ENCODE peak calls at places on chromosomes 12 and 14, in five cellular contexts. O is H1, G is HepG2, X is K562, K is GM12878. L is an unnamed sample.

GRCh38 chr12:112979281-112979680 is 962 bp downstream of the OAS2 start:
- DNase-seq in O (no peak), G (no peak), X (no peak), K (peak), L (no peak)

GRCh38 chr12:86264451-86265328 is 8.5 kb upstream of the MGAT4C start:
- DNase-seq in O (peak), G (no peak), X (no peak), K (no peak), L (no peak)

GRCh38 chr12:40342010-40342409 is 117.2 kb downstream of the LRRK2 start:
- DNase-seq in O (no peak), G (no peak), X (no peak), K (no peak), L (no peak)

GRCh38 chr14:67464377-67464776 is 24.1 kb downstream of the TMEM229B start:
- DNase-seq in O (no peak), G (no peak), X (no peak), K (no peak), L (no peak)

GRCh38 chr12:124190301-124191023 is 104.4 kb upstream of the RFLNA start:
- DNase-seq in O (no peak), G (no peak), X (no peak), K (no peak), L (no peak)

GRCh38 chr12:53954694-53955035 is at the start of gene HOXC12:
- DNase-seq in O (no peak), G (no peak), X (no peak), K (no peak), L (no peak)

GRCh38 chr14:102434647-102435175 is 72.0 kb downstream of the TECPR2 start:
- DNase-seq in O (no peak), G (no peak), X (no peak), K (no peak), L (no peak)

GRCh38 chr12:107027304-107028053 is 40.5 kb upstream of the MTERF2 start:
- DNase-seq in O (no peak), G (peak), X (no peak), K (no peak), L (peak)

GRCh38 chr12:26821212-26821701 is 11.7 kb downstream of the ITPR2 start:
- DNase-seq in O (no peak), G (no peak), X (no peak), K (no peak), L (no peak)

GRCh38 chr12:74412607-74413230 is 124.9 kb upstream of the ATXN7L3B start:
- DNase-seq in O (no peak), G (peak), X (peak), K (no peak), L (no peak)

GRCh38 chr12:30515351-30515750 is 180.3 kb downstream of the IPO8 start:
- DNase-seq in O (no peak), G (peak), X (no peak), K (no peak), L (peak)

GRCh38 chr12:57248934-57249742 is 1.8 kb downstream of the STAC3 start:
- DNase-seq in O (no peak), G (no peak), X (peak), K (no peak), L (no peak)

GRCh38 chr12:42679402-42679801 is 89.9 kb upstream of the PRICKLE1 start:
- DNase-seq in O (no peak), G (no peak), X (no peak), K (no peak), L (no peak)

GRCh38 chr12:52633383-52633782 is 15.0 kb upstream of the KRT73 start:
- DNase-seq in O (peak), G (no peak), X (no peak), K (no peak), L (no peak)

GRCh38 chr14:79581912-79582576 is 629.3 kb downstream of the DIO2 start:
- DNase-seq in O (no peak), G (no peak), X (no peak), K (no peak), L (no peak)

GRCh38 chr12:8035440-8036010 is 3.0 kb downstream of the FOXJ2 start:
- DNase-seq in O (no peak), G (no peak), X (no peak), K (no peak), L (no peak)

GRCh38 chr12:72267974-72268373 is 4.2 kb upstream of the TRHDE start:
- DNase-seq in O (no peak), G (no peak), X (no peak), K (no peak), L (peak)

GRCh38 chr12:120540445-120540844 is 6.3 kb downstream of the RNF10 start:
- DNase-seq in O (no peak), G (no peak), X (peak), K (no peak), L (no peak)

GRCh38 chr12:11753826-11754225 is 104.4 kb downstream of the ETV6 start:
- DNase-seq in O (no peak), G (no peak), X (no peak), K (no peak), L (no peak)
- TF ChIP-seq KDM1A in O (no peak), G (no peak), X (no peak), K (no peak), L (no peak)

DNA sequence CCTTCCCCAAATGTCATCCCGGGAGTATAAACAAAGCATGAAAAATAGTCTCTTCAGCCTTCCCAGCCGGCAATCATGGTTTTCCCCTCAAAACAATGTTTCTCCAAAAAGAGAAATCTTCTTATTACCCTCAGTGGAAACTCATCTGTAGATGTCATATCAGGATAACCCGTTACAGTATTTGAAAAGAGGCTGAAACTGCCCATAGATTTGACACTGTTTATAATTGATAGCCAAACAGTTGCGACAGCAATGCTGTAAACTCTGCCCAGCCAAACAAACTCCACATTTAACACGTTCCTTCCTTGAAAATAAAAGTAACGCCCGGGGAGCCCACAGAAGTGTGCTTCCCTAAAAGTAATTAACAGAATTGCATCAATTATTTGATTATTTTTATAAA is 201.3 kb upstream of the FOXN3 start:
- DNase-seq in O (no peak), G (peak), X (no peak), K (no peak), L (no peak)
- TF ChIP-seq KDM1A in O (no peak), G (no peak), X (no peak), K (no peak), L (no peak)

GRCh38 chr14:31418440-31418839 is 1.9 kb downstream of the HEATR5A start:
- DNase-seq in O (no peak), G (no peak), X (no peak), K (no peak), L (no peak)

GRCh38 chr14:31420319-31421081 is at the start of gene HEATR5A:
- DNase-seq in O (peak), G (peak), X (peak), K (peak), L (peak)

GRCh38 chr14:31421200-31421599 is 850 bp upstream of the HEATR5A start:
- DNase-seq in O (no peak), G (peak), X (no peak), K (no peak), L (no peak)

GRCh38 chr14:31419179-31420012 is 954 bp downstream of the HEATR5A start:
- DNase-seq in O (no peak), G (no peak), X (no peak), K (no peak), L (no peak)

DNA sequence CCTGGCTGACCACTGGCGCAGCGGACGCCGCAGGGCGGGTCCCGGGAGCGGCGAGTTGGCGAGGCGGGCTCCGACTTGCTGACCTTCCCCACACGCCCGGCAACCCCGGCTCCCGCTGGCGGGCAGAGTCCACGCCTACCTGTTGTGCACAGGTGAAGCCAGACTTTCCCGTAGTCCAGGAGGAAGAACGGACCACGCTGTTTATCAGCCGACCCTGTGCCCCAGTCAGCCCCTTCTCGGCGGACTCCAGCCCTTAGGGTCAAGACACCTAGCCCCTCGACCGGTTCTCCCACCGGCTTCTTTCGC is 384 bp downstream of the HEATR5A start:
- DNase-seq in O (peak), G (peak), X (peak), K (no peak), L (peak)
- TF ChIP-seq KDM1A in O (no peak), G (no peak), X (no peak), K (no peak), L (no peak)

GRCh38 chr12:25295361-25295760 is 44.6 kb upstream of the KRAS start:
- DNase-seq in O (no peak), G (no peak), X (no peak), K (no peak), L (no peak)
- TF ChIP-seq KDM1A in O (no peak), G (no peak), X (no peak), K (no peak), L (no peak)

GRCh38 chr14:51002406-51002984 is 58.2 kb upstream of the PYGL start:
- DNase-seq in O (no peak), G (no peak), X (no peak), K (no peak), L (no peak)
- TF ChIP-seq KDM1A in O (no peak), G (no peak), X (no peak), K (no peak), L (no peak)

GRCh38 chr14:59187802-59188460 is 536 bp upstream of the DAAM1 start:
- DNase-seq in O (no peak), G (no peak), X (peak), K (no peak), L (peak)
- TF ChIP-seq KDM1A in O (no peak), G (no peak), X (no peak), K (no peak), L (no peak)

GRCh38 chr14:75769047-75769685 is 108.1 kb downstream of the TTLL5 start:
- DNase-seq in O (no peak), G (no peak), X (no peak), K (peak), L (no peak)

GRCh38 chr14:75764022-75764421 is 103.0 kb downstream of the TTLL5 start:
- DNase-seq in O (no peak), G (no peak), X (no peak), K (no peak), L (no peak)
- TF ChIP-seq KDM1A in O (no peak), G (no peak), X (no peak), K (no peak), L (no peak)

GRCh38 chr12:65010437-65010836 is 110.7 kb downstream of the WIF1 start:
- DNase-seq in O (no peak), G (no peak), X (no peak), K (no peak), L (no peak)
- TF ChIP-seq KDM1A in O (no peak), G (no peak), X (no peak), K (no peak), L (no peak)

GRCh38 chr12:92025462-92026207 is 120.0 kb downstream of the BTG1 start:
- DNase-seq in O (no peak), G (no peak), X (no peak), K (no peak), L (no peak)

GRCh38 chr12:92022093-92022492 is 123.6 kb downstream of the BTG1 start:
- DNase-seq in O (no peak), G (no peak), X (no peak), K (no peak), L (no peak)

GRCh38 chr12:92019491-92020277 is 126.0 kb downstream of the BTG1 start:
- DNase-seq in O (no peak), G (no peak), X (no peak), K (no peak), L (no peak)

GRCh38 chr12:92021665-92022033 is 124.0 kb downstream of the BTG1 start:
- DNase-seq in O (no peak), G (no peak), X (no peak), K (no peak), L (no peak)

DNA sequence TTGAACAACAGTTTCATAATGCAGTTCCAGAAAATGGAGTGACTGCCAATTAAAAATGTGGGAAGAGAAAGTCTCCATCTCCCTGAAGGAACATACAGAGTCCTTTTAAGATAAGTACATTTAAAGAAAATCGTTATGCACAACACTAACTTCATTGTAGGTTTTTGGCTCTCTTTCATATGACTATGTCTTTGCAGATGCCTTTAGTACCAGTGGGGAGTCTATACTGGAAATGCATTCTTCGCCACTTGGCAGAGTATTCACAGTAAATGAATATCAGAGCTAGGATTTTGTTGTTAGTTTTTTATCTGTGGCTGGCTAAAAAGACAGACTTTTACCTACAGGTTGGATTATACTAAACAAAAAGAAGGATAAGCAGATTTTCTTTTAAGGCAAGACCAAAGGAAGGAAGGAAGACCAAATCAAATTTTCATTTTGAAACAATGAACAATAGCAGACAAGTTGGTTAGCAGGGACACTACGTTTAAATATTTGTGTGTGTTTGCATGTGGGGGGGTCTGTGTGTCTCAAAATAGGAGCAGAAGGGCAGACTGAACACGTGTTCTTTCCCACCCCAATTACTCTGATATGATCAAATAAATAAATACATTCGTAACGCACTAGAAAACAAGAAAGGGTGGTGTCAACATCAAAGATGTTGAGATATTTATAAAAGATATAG is 124.5 kb downstream of the BTG1 start:
- DNase-seq in O (no peak), G (no peak), X (no peak), K (no peak), L (no peak)
- TF ChIP-seq KDM1A in O (no peak), G (no peak), X (no peak), K (no peak), L (no peak)

GRCh38 chr12:88242161-88242925 is 100.2 kb downstream of the TMTC3 start:
- DNase-seq in O (no peak), G (no peak), X (no peak), K (no peak), L (peak)
- TF ChIP-seq KDM1A in O (no peak), G (no peak), X (no peak), K (no peak), L (no peak)